ENCODE peak calls at places on chromosomes 5 and 9, in six cellular contexts. One of them, this sample, is unnamed.
A peak's percentile ranks its signal among the peaks of the same experiment; 100 is the strongest.

GRCh38 chr5:116068028-116068632 is 16.7 kb upstream of the COMMD10 start:
- DNase-seq in kidney: no peak
- DNase-seq in AG09309: no peak
- DNase-seq in CD4-positive, alpha-beta T cell: no peak
- DNase-seq in fibroblast of the aortic adventitia: peak; percentile 81
- DNase-seq in AG10803: peak; percentile 60
- DNase-seq in this sample: peak; percentile 38

GRCh38 chr9:79477241-79477830 is 94.4 kb upstream of the TLE4 start:
- DNase-seq in fibroblast of the aortic adventitia: no peak
- DNase-seq in CD4-positive, alpha-beta T cell: no peak
- DNase-seq in AG10803: peak; percentile 67
- DNase-seq in kidney: no peak
- DNase-seq in AG09309: no peak
- DNase-seq in this sample: no peak

GRCh38 chr9:5492965-5493364 is 17.4 kb upstream of the PDCD1LG2 start:
- DNase-seq in AG09309: no peak
- DNase-seq in fibroblast of the aortic adventitia: no peak
- DNase-seq in kidney: no peak
- DNase-seq in CD4-positive, alpha-beta T cell: no peak
- DNase-seq in AG10803: no peak
- DNase-seq in this sample: no peak

GRCh38 chr9:80873861-80874260 is 815.5 kb downstream of the TLE1 start:
- DNase-seq in AG10803: peak; percentile 42
- DNase-seq in CD4-positive, alpha-beta T cell: no peak
- DNase-seq in kidney: no peak
- DNase-seq in AG09309: peak; percentile 66
- DNase-seq in fibroblast of the aortic adventitia: peak; percentile 15
- DNase-seq in this sample: no peak

GRCh38 chr9:135081264-135081660 is 6.2 kb upstream of the OLFM1 start:
- DNase-seq in AG09309: no peak
- DNase-seq in AG10803: no peak
- DNase-seq in fibroblast of the aortic adventitia: no peak
- DNase-seq in kidney: peak; percentile 51
- DNase-seq in CD4-positive, alpha-beta T cell: no peak
- DNase-seq in this sample: no peak

GRCh38 chr9:136709454-136710109 is 2.8 kb upstream of the DIPK1B start:
- DNase-seq in fibroblast of the aortic adventitia: no peak
- DNase-seq in CD4-positive, alpha-beta T cell: no peak
- DNase-seq in AG10803: no peak
- DNase-seq in AG09309: no peak
- DNase-seq in kidney: peak; percentile 74
- DNase-seq in this sample: no peak

GRCh38 chr5:65577141-65577540 is 14.0 kb downstream of the PPWD1 start:
- DNase-seq in fibroblast of the aortic adventitia: no peak
- DNase-seq in kidney: no peak
- DNase-seq in AG10803: peak; percentile 35
- DNase-seq in AG09309: no peak
- DNase-seq in CD4-positive, alpha-beta T cell: no peak
- DNase-seq in this sample: no peak

GRCh38 chr5:176458904-176459561 is 10.8 kb downstream of the FAF2 start:
- DNase-seq in AG10803: no peak
- DNase-seq in kidney: no peak
- DNase-seq in AG09309: no peak
- DNase-seq in CD4-positive, alpha-beta T cell: no peak
- DNase-seq in fibroblast of the aortic adventitia: peak; percentile 44
- DNase-seq in this sample: no peak

GRCh38 chr5:172364773-172365172 is 81.2 kb upstream of the UBTD2 start:
- DNase-seq in AG09309: no peak
- DNase-seq in CD4-positive, alpha-beta T cell: no peak
- DNase-seq in kidney: no peak
- DNase-seq in AG10803: no peak
- DNase-seq in fibroblast of the aortic adventitia: no peak
- DNase-seq in this sample: no peak

GRCh38 chr5:138536215-138536614 is 6.8 kb downstream of the ETF1 start:
- DNase-seq in AG09309: no peak
- DNase-seq in fibroblast of the aortic adventitia: no peak
- DNase-seq in kidney: no peak
- DNase-seq in AG10803: no peak
- DNase-seq in CD4-positive, alpha-beta T cell: no peak
- DNase-seq in this sample: no peak

GRCh38 chr5:159912033-159912800 is 4.1 kb upstream of the ADRA1B start:
- DNase-seq in AG09309: peak; percentile 46
- DNase-seq in AG10803: peak; percentile 83
- DNase-seq in fibroblast of the aortic adventitia: peak; percentile 88
- DNase-seq in CD4-positive, alpha-beta T cell: no peak
- DNase-seq in kidney: no peak
- DNase-seq in this sample: no peak

GRCh38 chr9:89714316-89714715 is 109.5 kb downstream of the GADD45G start:
- DNase-seq in fibroblast of the aortic adventitia: no peak
- DNase-seq in kidney: no peak
- DNase-seq in CD4-positive, alpha-beta T cell: no peak
- DNase-seq in AG09309: no peak
- DNase-seq in AG10803: peak; percentile 3
- DNase-seq in this sample: no peak

GRCh38 chr9:35696520-35697215 is 6.9 kb upstream of the TPM2 start:
- DNase-seq in fibroblast of the aortic adventitia: peak; percentile 56
- DNase-seq in CD4-positive, alpha-beta T cell: peak; percentile 41
- DNase-seq in kidney: peak; percentile 59
- DNase-seq in AG09309: no peak
- DNase-seq in AG10803: no peak
- DNase-seq in this sample: peak; percentile 83
- TF ChIP-seq CTCF in fibroblast of the aortic adventitia: peak; percentile 95
- TF ChIP-seq CTCF in CD4-positive, alpha-beta T cell: peak; percentile 97
- TF ChIP-seq CTCF in kidney: peak; percentile 81
- TF ChIP-seq CTCF in AG09309: peak; percentile 89
- TF ChIP-seq CTCF in AG10803: peak; percentile 81
- TF ChIP-seq CTCF in this sample: peak; percentile 94

GRCh38 chr9:137740311-137740710 is 121.5 kb downstream of the EHMT1 start:
- DNase-seq in AG10803: peak; percentile 45
- DNase-seq in kidney: peak; percentile 59
- DNase-seq in fibroblast of the aortic adventitia: peak; percentile 43
- DNase-seq in CD4-positive, alpha-beta T cell: no peak
- DNase-seq in AG09309: no peak
- DNase-seq in this sample: no peak
- TF ChIP-seq CTCF in AG10803: peak; percentile 12
- TF ChIP-seq CTCF in kidney: no peak
- TF ChIP-seq CTCF in fibroblast of the aortic adventitia: no peak
- TF ChIP-seq CTCF in CD4-positive, alpha-beta T cell: no peak
- TF ChIP-seq CTCF in AG09309: no peak
- TF ChIP-seq CTCF in this sample: no peak

GRCh38 chr9:94623253-94623652 is 16.1 kb downstream of the FBP1 start:
- DNase-seq in AG10803: peak; percentile 16
- DNase-seq in kidney: no peak
- DNase-seq in CD4-positive, alpha-beta T cell: no peak
- DNase-seq in AG09309: no peak
- DNase-seq in fibroblast of the aortic adventitia: no peak
- DNase-seq in this sample: peak; percentile 65
- TF ChIP-seq CTCF in AG10803: peak; percentile 44
- TF ChIP-seq CTCF in kidney: no peak
- TF ChIP-seq CTCF in CD4-positive, alpha-beta T cell: no peak
- TF ChIP-seq CTCF in AG09309: peak; percentile 55
- TF ChIP-seq CTCF in fibroblast of the aortic adventitia: peak; percentile 23
- TF ChIP-seq CTCF in this sample: peak; percentile 63

GRCh38 chr9:1042466-1042865 is 7.7 kb upstream of the DMRT2 start:
- DNase-seq in fibroblast of the aortic adventitia: no peak
- DNase-seq in AG09309: no peak
- DNase-seq in CD4-positive, alpha-beta T cell: no peak
- DNase-seq in AG10803: no peak
- DNase-seq in kidney: no peak
- DNase-seq in this sample: peak; percentile 67
- TF ChIP-seq CTCF in fibroblast of the aortic adventitia: no peak
- TF ChIP-seq CTCF in AG09309: no peak
- TF ChIP-seq CTCF in CD4-positive, alpha-beta T cell: no peak
- TF ChIP-seq CTCF in AG10803: no peak
- TF ChIP-seq CTCF in kidney: no peak
- TF ChIP-seq CTCF in this sample: peak; percentile 43

DNA sequence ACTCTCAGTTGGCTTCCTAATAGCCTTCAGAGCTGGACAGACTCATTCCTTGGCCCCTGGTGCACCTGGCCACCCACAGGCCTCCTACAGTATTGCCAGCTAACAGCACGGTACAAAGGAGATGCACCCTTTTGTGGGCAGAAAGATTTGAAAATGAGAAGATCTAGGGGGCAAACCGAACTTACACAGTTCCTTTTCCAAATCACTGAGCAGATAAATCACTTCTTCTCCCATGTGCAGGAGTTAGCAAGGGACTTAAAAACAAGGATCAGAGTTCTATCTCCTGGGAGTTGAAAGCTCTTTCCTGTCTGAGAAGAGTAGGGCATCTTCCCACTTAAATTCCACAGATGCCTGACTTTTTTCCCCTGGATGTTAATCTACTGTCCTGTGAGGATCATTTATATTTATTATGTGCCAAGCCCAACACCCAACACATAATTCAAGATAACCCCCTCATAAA is 207.4 kb upstream of the DAPK1 start:
- DNase-seq in fibroblast of the aortic adventitia: no peak
- DNase-seq in AG10803: peak; percentile 79
- DNase-seq in CD4-positive, alpha-beta T cell: no peak
- DNase-seq in kidney: no peak
- DNase-seq in AG09309: no peak
- DNase-seq in this sample: no peak
- TF ChIP-seq CTCF in fibroblast of the aortic adventitia: peak; percentile 45
- TF ChIP-seq CTCF in AG10803: peak; percentile 45
- TF ChIP-seq CTCF in CD4-positive, alpha-beta T cell: no peak
- TF ChIP-seq CTCF in kidney: no peak
- TF ChIP-seq CTCF in AG09309: peak; percentile 45
- TF ChIP-seq CTCF in this sample: no peak

GRCh38 chr5:173496883-173497255 is 119.6 kb downstream of the BOD1 start:
- DNase-seq in AG10803: no peak
- DNase-seq in kidney: no peak
- DNase-seq in CD4-positive, alpha-beta T cell: no peak
- DNase-seq in AG09309: no peak
- DNase-seq in fibroblast of the aortic adventitia: no peak
- DNase-seq in this sample: no peak

GRCh38 chr5:173494446-173494845 is 122.0 kb downstream of the BOD1 start:
- DNase-seq in CD4-positive, alpha-beta T cell: no peak
- DNase-seq in kidney: no peak
- DNase-seq in AG10803: no peak
- DNase-seq in fibroblast of the aortic adventitia: no peak
- DNase-seq in AG09309: no peak
- DNase-seq in this sample: no peak

GRCh38 chr5:173497685-173498084 is 118.8 kb downstream of the BOD1 start:
- DNase-seq in AG10803: no peak
- DNase-seq in CD4-positive, alpha-beta T cell: no peak
- DNase-seq in fibroblast of the aortic adventitia: no peak
- DNase-seq in kidney: no peak
- DNase-seq in AG09309: no peak
- DNase-seq in this sample: no peak

GRCh38 chr5:173495225-173495904 is 121.1 kb downstream of the BOD1 start:
- DNase-seq in CD4-positive, alpha-beta T cell: no peak
- DNase-seq in AG09309: no peak
- DNase-seq in AG10803: peak; percentile 88
- DNase-seq in kidney: no peak
- DNase-seq in fibroblast of the aortic adventitia: peak; percentile 89
- DNase-seq in this sample: no peak

DNA sequence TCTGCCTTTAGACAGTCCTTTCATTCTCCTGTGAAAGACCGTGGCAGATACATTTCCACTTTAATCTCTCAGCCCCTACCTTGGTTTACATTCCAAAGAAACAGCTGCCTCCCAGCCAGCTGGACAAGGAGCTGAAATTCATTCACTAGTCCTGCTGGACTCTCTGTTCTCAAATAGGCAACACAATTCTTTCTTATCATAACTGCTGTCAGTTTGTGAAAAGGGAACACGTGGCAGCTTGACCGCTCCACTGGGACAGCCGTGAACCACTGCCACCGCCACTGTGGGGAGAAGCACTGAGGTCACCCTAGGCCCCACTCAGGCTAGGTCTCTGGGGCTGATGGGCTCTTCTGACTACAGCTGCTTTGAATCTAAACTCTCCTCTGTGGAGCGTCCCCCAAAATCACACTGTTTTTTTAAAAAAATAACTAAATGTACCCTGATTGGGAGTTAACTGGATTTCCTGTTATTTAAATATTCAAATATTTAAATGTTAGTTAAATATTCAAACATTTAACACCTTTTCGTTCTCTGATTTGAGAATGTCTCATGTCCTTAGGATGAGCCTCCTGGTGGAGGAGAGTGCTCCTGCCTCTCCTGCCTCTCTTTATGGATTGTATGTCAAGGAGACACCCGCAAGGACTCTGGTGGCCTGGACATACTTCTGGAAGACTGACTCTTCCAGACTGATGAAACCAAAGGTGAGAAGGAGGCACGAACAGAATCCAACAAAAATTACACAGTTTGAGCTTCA is 120.1 kb downstream of the BOD1 start:
- DNase-seq in fibroblast of the aortic adventitia: peak; percentile 51
- DNase-seq in CD4-positive, alpha-beta T cell: no peak
- DNase-seq in AG09309: no peak
- DNase-seq in kidney: no peak
- DNase-seq in AG10803: no peak
- DNase-seq in this sample: no peak
- TF ChIP-seq CTCF in fibroblast of the aortic adventitia: peak; percentile 37
- TF ChIP-seq CTCF in CD4-positive, alpha-beta T cell: no peak
- TF ChIP-seq CTCF in AG09309: no peak
- TF ChIP-seq CTCF in kidney: no peak
- TF ChIP-seq CTCF in AG10803: peak; percentile 15
- TF ChIP-seq CTCF in this sample: no peak